ENCODE peak calls at places on chromosome 13, in nine cellular contexts. R is NCI-H82; B is CD8-positive, alpha-beta T cell; Z is stimulated activated CD4-positive, alpha-beta T cell treated with anti-CD3 and anti-CD28 coated beads, Interleukin-15, amount 100 ng/mL, for 1 hour; D is HEK293T; J is Caki2; H is mammary epithelial cell; O is stimulated activated CD8-positive, alpha-beta memory T cell treated with anti-CD3 and anti-CD28 coated beads, Interleukin-2, amount 100 ng/mL, for 1 hour; V is GM04504. A is an unnamed sample.

GRCh38 chr13:24741016-24741662 is 22.8 kb upstream of the RNF17 start:
- DNase-seq in B (no peak), D (peak; percentile 21), V (no peak), O (no peak), Z (no peak), R (peak; percentile 48), J (no peak), H (no peak), A (no peak)

GRCh38 chr13:105627270-105627669 is 908.2 kb downstream of the EFNB2 start:
- DNase-seq in O (no peak), V (no peak), Z (no peak), J (no peak), H (no peak), B (no peak), D (no peak), R (no peak), A (no peak)

GRCh38 chr13:26132756-26133155 is 80.9 kb upstream of the SHISA2 start:
- DNase-seq in Z (no peak), B (no peak), V (peak; percentile 1), R (peak; percentile 50), D (peak; percentile 5), J (no peak), O (no peak), H (peak; percentile 3), A (no peak)

GRCh38 chr13:48580185-48580803 is 47.4 kb upstream of the RCBTB2 start:
- DNase-seq in Z (peak; percentile 44), V (peak; percentile 34), D (peak; percentile 49), R (peak; percentile 89), H (peak; percentile 59), B (peak; percentile 66), O (peak; percentile 45), J (peak; percentile 48), A (peak; percentile 36)

GRCh38 chr13:89660752-89661151 is 1686.7 kb upstream of the MIR17HG start:
- DNase-seq in V (no peak), Z (no peak), R (no peak), O (no peak), H (peak; percentile 7), J (no peak), D (no peak), B (no peak), A (peak; percentile 2)

GRCh38 chr13:29527511-29527910 is 68.0 kb downstream of the SLC7A1 start:
- DNase-seq in B (no peak), O (no peak), Z (no peak), R (no peak), D (no peak), J (no peak), H (no peak), V (no peak), A (no peak)

GRCh38 chr13:113843864-113844556 is 19.9 kb downstream of the GAS6 start:
- DNase-seq in B (no peak), R (no peak), V (no peak), H (no peak), D (no peak), J (no peak), O (no peak), Z (no peak), A (no peak)

GRCh38 chr13:74135306-74136088 is 1.3 kb upstream of the KLF12 start:
- DNase-seq in V (peak; percentile 63), R (peak; percentile 87), H (peak; percentile 84), Z (peak; percentile 28), B (peak; percentile 53), O (peak; percentile 33), D (peak; percentile 86), J (peak; percentile 73), A (no peak)

GRCh38 chr13:36806102-36806501 is 12.9 kb upstream of the RFXAP start:
- DNase-seq in V (no peak), R (no peak), J (no peak), Z (no peak), O (no peak), D (no peak), H (no peak), B (no peak), A (no peak)

GRCh38 chr13:59415498-59415897 is 748.2 kb downstream of the DIAPH3 start:
- DNase-seq in R (no peak), B (no peak), H (no peak), D (no peak), V (no peak), Z (no peak), O (no peak), J (no peak), A (no peak)

GRCh38 chr13:101881593-101881992 is 429.1 kb downstream of the ITGBL1 start:
- DNase-seq in B (no peak), H (no peak), Z (no peak), V (no peak), R (peak; percentile 10), D (no peak), O (no peak), J (no peak), A (no peak)

GRCh38 chr13:38900188-38900587 is 90.4 kb downstream of the STOML3 start:
- DNase-seq in J (no peak), Z (no peak), B (no peak), V (no peak), O (no peak), H (no peak), R (peak; percentile 76), D (peak; percentile 27), A (no peak)

GRCh38 chr13:31631071-31631470 is 108.3 kb upstream of the RXFP2 start:
- DNase-seq in Z (no peak), O (no peak), B (no peak), V (no peak), R (no peak), J (no peak), D (no peak), H (no peak), A (no peak)

A was measured in foreskin keratinocyte.